ENCODE peak calls at places on chromosomes 3 and 15, in five cellular contexts. One of them, this sample, is unnamed.

GRCh38 chr3:184568918-184569829 is 7.6 kb downstream of the EPHB3 start:
- DNase-seq in left ventricle myocardium inferior: peak
- DNase-seq in sigmoid colon: peak
- DNase-seq in iPS-NIHi11: peak
- DNase-seq in left ventricle myocardium superior: peak
- DNase-seq in this sample: peak

GRCh38 chr3:157135671-157136396 is 24.1 kb downstream of the CCNL1 start:
- DNase-seq in left ventricle myocardium inferior: no peak
- DNase-seq in sigmoid colon: no peak
- DNase-seq in iPS-NIHi11: no peak
- DNase-seq in left ventricle myocardium superior: peak
- DNase-seq in this sample: no peak

GRCh38 chr3:31341130-31341529 is 191.6 kb upstream of the STT3B start:
- DNase-seq in left ventricle myocardium inferior: no peak
- DNase-seq in sigmoid colon: no peak
- DNase-seq in iPS-NIHi11: peak
- DNase-seq in left ventricle myocardium superior: no peak
- DNase-seq in this sample: no peak

GRCh38 chr15:95850837-95851236 is 479.7 kb upstream of the NR2F2 start:
- DNase-seq in left ventricle myocardium inferior: no peak
- DNase-seq in sigmoid colon: no peak
- DNase-seq in iPS-NIHi11: no peak
- DNase-seq in left ventricle myocardium superior: no peak
- DNase-seq in this sample: no peak

GRCh38 chr15:66019377-66019776 is 150.1 kb downstream of the RAB11A start:
- DNase-seq in left ventricle myocardium inferior: no peak
- DNase-seq in sigmoid colon: no peak
- DNase-seq in iPS-NIHi11: peak
- DNase-seq in left ventricle myocardium superior: no peak
- DNase-seq in this sample: no peak

GRCh38 chr3:53044371-53045106 is 1.3 kb downstream of the SFMBT1 start:
- DNase-seq in left ventricle myocardium inferior: no peak
- DNase-seq in sigmoid colon: peak
- DNase-seq in iPS-NIHi11: no peak
- DNase-seq in left ventricle myocardium superior: no peak
- DNase-seq in this sample: no peak

GRCh38 chr3:119315600-119316312 is 21.6 kb downstream of the ARHGAP31 start:
- DNase-seq in left ventricle myocardium inferior: no peak
- DNase-seq in sigmoid colon: no peak
- DNase-seq in iPS-NIHi11: no peak
- DNase-seq in left ventricle myocardium superior: no peak
- DNase-seq in this sample: no peak

GRCh38 chr15:70589221-70589620 is 174.1 kb downstream of the UACA start:
- DNase-seq in left ventricle myocardium inferior: no peak
- DNase-seq in sigmoid colon: no peak
- DNase-seq in iPS-NIHi11: no peak
- DNase-seq in left ventricle myocardium superior: no peak
- DNase-seq in this sample: no peak

GRCh38 chr15:92878593-92879053 is 21.5 kb upstream of the CHD2 start:
- DNase-seq in left ventricle myocardium inferior: no peak
- DNase-seq in sigmoid colon: no peak
- DNase-seq in iPS-NIHi11: no peak
- DNase-seq in left ventricle myocardium superior: no peak
- DNase-seq in this sample: no peak

GRCh38 chr3:127808197-127808596 is 14.1 kb downstream of the MGLL start:
- DNase-seq in left ventricle myocardium inferior: no peak
- DNase-seq in sigmoid colon: no peak
- DNase-seq in iPS-NIHi11: no peak
- DNase-seq in left ventricle myocardium superior: no peak
- DNase-seq in this sample: no peak

GRCh38 chr3:20097015-20097414 is 56.8 kb downstream of the KAT2B start:
- DNase-seq in left ventricle myocardium inferior: no peak
- DNase-seq in sigmoid colon: no peak
- DNase-seq in iPS-NIHi11: no peak
- DNase-seq in left ventricle myocardium superior: no peak
- DNase-seq in this sample: no peak

GRCh38 chr3:31530039-31530983 is 2.4 kb upstream of the STT3B start:
- DNase-seq in left ventricle myocardium inferior: no peak
- DNase-seq in sigmoid colon: no peak
- DNase-seq in iPS-NIHi11: no peak
- DNase-seq in left ventricle myocardium superior: no peak
- DNase-seq in this sample: no peak

GRCh38 chr3:17605032-17605431 is 137.4 kb downstream of the TBC1D5 start:
- DNase-seq in left ventricle myocardium inferior: no peak
- DNase-seq in sigmoid colon: no peak
- DNase-seq in iPS-NIHi11: no peak
- DNase-seq in left ventricle myocardium superior: no peak
- DNase-seq in this sample: no peak

GRCh38 chr3:166190360-166190759 is 353.1 kb upstream of the BCHE start:
- DNase-seq in left ventricle myocardium inferior: no peak
- DNase-seq in sigmoid colon: no peak
- DNase-seq in iPS-NIHi11: no peak
- DNase-seq in left ventricle myocardium superior: no peak
- DNase-seq in this sample: no peak

GRCh38 chr15:56469484-56469883 is 4.5 kb upstream of the MNS1 start:
- DNase-seq in left ventricle myocardium inferior: no peak
- DNase-seq in sigmoid colon: no peak
- DNase-seq in iPS-NIHi11: no peak
- DNase-seq in left ventricle myocardium superior: no peak
- DNase-seq in this sample: no peak

GRCh38 chr3:190692256-190692655 is 170.2 kb downstream of the GMNC start:
- DNase-seq in left ventricle myocardium inferior: no peak
- DNase-seq in sigmoid colon: no peak
- DNase-seq in iPS-NIHi11: no peak
- DNase-seq in left ventricle myocardium superior: no peak
- DNase-seq in this sample: no peak

GRCh38 chr3:106589306-106589942 is 720.6 kb upstream of the CBLB start:
- DNase-seq in left ventricle myocardium inferior: no peak
- DNase-seq in sigmoid colon: no peak
- DNase-seq in iPS-NIHi11: no peak
- DNase-seq in left ventricle myocardium superior: no peak
- DNase-seq in this sample: no peak

GRCh38 chr3:112640864-112641751 is at the start of gene CCDC80:
- DNase-seq in left ventricle myocardium inferior: no peak
- DNase-seq in sigmoid colon: peak
- DNase-seq in iPS-NIHi11: no peak
- DNase-seq in left ventricle myocardium superior: no peak
- DNase-seq in this sample: no peak

GRCh38 chr3:47578119-47578630 is 490 bp downstream of the CSPG5 start:
- DNase-seq in left ventricle myocardium inferior: peak
- DNase-seq in sigmoid colon: no peak
- DNase-seq in iPS-NIHi11: peak
- DNase-seq in left ventricle myocardium superior: peak
- DNase-seq in this sample: peak

GRCh38 chr3:64392001-64392400 is 166.7 kb upstream of the PRICKLE2 start:
- DNase-seq in left ventricle myocardium inferior: no peak
- DNase-seq in sigmoid colon: no peak
- DNase-seq in iPS-NIHi11: no peak
- DNase-seq in left ventricle myocardium superior: no peak
- DNase-seq in this sample: no peak

GRCh38 chr15:68526784-68527183 is 52.0 kb upstream of the CORO2B start:
- DNase-seq in left ventricle myocardium inferior: no peak
- DNase-seq in sigmoid colon: no peak
- DNase-seq in iPS-NIHi11: no peak
- DNase-seq in left ventricle myocardium superior: no peak
- DNase-seq in this sample: no peak